ENCODE peak calls at places on chromosomes 12 and 14, in seven cellular contexts. One of them, this sample, is unnamed. For H3K4me1, the result is how much of the 10 kb centered on the place peaks cover.

GRCh38 chr12:5780536-5780935 is 164.5 kb downstream of the ANO2 start:
- DNase-seq in GM12878: no peak
- DNase-seq in A549: no peak
- DNase-seq in right lobe of liver: no peak
- DNase-seq in uterus: no peak
- DNase-seq in testis: no peak
- DNase-seq in spleen: no peak
- DNase-seq in this sample: no peak

GRCh38 chr12:94650143-94651056 is at the start of gene TMCC3:
- DNase-seq in GM12878: no peak
- DNase-seq in A549: no peak
- DNase-seq in right lobe of liver: peak
- DNase-seq in uterus: peak
- DNase-seq in testis: peak
- DNase-seq in spleen: peak
- DNase-seq in this sample: peak

GRCh38 chr12:120466560-120467315 is 2.8 kb downstream of the SRSF9 start:
- DNase-seq in GM12878: no peak
- DNase-seq in A549: peak
- DNase-seq in right lobe of liver: peak
- DNase-seq in uterus: no peak
- DNase-seq in testis: peak
- DNase-seq in spleen: no peak
- DNase-seq in this sample: peak

GRCh38 chr12:116241157-116241772 is 36.2 kb downstream of the MED13L start:
- DNase-seq in GM12878: no peak
- DNase-seq in A549: no peak
- DNase-seq in right lobe of liver: no peak
- DNase-seq in uterus: no peak
- DNase-seq in testis: no peak
- DNase-seq in spleen: no peak
- DNase-seq in this sample: no peak

GRCh38 chr12:53179694-53180269 is 740 bp upstream of the ZNF740 start:
- DNase-seq in GM12878: no peak
- DNase-seq in A549: no peak
- DNase-seq in right lobe of liver: no peak
- DNase-seq in uterus: no peak
- DNase-seq in testis: peak
- DNase-seq in spleen: no peak
- DNase-seq in this sample: peak

GRCh38 chr12:30646821-30647220 is 48.8 kb downstream of the IPO8 start:
- DNase-seq in GM12878: no peak
- DNase-seq in A549: no peak
- DNase-seq in right lobe of liver: no peak
- DNase-seq in uterus: no peak
- DNase-seq in testis: no peak
- DNase-seq in spleen: no peak
- DNase-seq in this sample: no peak

GRCh38 chr14:91885113-91885712 is 17.9 kb upstream of the TC2N start:
- DNase-seq in GM12878: no peak
- DNase-seq in A549: no peak
- DNase-seq in right lobe of liver: no peak
- DNase-seq in uterus: no peak
- DNase-seq in testis: no peak
- DNase-seq in spleen: no peak
- DNase-seq in this sample: no peak

GRCh38 chr14:22892488-22892887 is 9.5 kb downstream of the REM2 start:
- DNase-seq in GM12878: no peak
- DNase-seq in A549: no peak
- DNase-seq in right lobe of liver: no peak
- DNase-seq in uterus: no peak
- DNase-seq in testis: no peak
- DNase-seq in spleen: no peak
- DNase-seq in this sample: no peak

GRCh38 chr12:119334459-119335170 is at the start of gene CCDC60:
- DNase-seq in GM12878: no peak
- DNase-seq in A549: no peak
- DNase-seq in right lobe of liver: peak
- DNase-seq in uterus: no peak
- DNase-seq in testis: peak
- DNase-seq in spleen: no peak
- DNase-seq in this sample: no peak

GRCh38 chr12:7555752-7556151 is 52.2 kb upstream of the CD163 start:
- DNase-seq in GM12878: no peak
- DNase-seq in A549: no peak
- DNase-seq in right lobe of liver: no peak
- DNase-seq in uterus: no peak
- DNase-seq in testis: peak
- DNase-seq in spleen: no peak
- DNase-seq in this sample: no peak

GRCh38 chr12:52947738-52948423 is 1.0 kb upstream of the KRT18 start:
- DNase-seq in GM12878: no peak
- DNase-seq in A549: no peak
- DNase-seq in right lobe of liver: no peak
- DNase-seq in uterus: no peak
- DNase-seq in testis: no peak
- DNase-seq in spleen: no peak
- DNase-seq in this sample: no peak

GRCh38 chr14:74084277-74085046 is at the start of the genes ALDH6A1 and LIN52:
- DNase-seq in GM12878: peak
- DNase-seq in A549: peak
- DNase-seq in right lobe of liver: peak
- DNase-seq in uterus: peak
- DNase-seq in testis: peak
- DNase-seq in spleen: peak
- DNase-seq in this sample: peak
- TF ChIP-seq CTCF in GM12878: peak
- TF ChIP-seq CTCF in A549: no peak
- TF ChIP-seq CTCF in right lobe of liver: peak
- TF ChIP-seq CTCF in uterus: no peak
- TF ChIP-seq CTCF in testis: no peak
- TF ChIP-seq CTCF in spleen: peak
- TF ChIP-seq CTCF in this sample: no peak

DNA sequence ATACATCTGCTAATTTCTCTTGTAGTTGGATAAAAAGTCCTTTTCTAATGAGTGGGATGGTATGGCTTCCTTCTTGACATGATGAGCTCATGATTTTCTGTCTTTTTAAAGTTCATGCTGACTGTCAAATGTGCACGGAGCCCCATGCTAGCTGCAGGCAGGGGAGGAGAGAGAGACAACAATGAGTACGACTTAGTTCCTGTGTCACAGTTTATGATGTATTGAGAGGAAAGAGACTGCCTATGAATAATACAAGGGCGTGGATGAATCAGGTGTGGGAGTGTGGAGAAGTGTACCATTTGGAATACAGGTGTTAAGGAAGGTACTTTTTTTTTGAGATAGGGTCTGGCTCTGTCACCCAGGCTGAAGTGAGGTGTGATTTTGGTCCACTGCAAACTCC is 10.7 kb upstream of the TBC1D30 start:
- DNase-seq in GM12878: no peak
- DNase-seq in A549: no peak
- DNase-seq in right lobe of liver: no peak
- DNase-seq in uterus: no peak
- DNase-seq in testis: no peak
- DNase-seq in spleen: no peak
- DNase-seq in this sample: no peak
- TF ChIP-seq POLR2A in GM12878: no peak
- TF ChIP-seq POLR2A in A549: no peak
- TF ChIP-seq POLR2A in right lobe of liver: no peak
- TF ChIP-seq POLR2A in uterus: no peak
- TF ChIP-seq POLR2A in testis: no peak
- TF ChIP-seq POLR2A in spleen: no peak
- TF ChIP-seq POLR2A in this sample: no peak

GRCh38 chr12:2650261-2651060 is 144.3 kb upstream of the FKBP4 start:
- DNase-seq in GM12878: no peak
- DNase-seq in A549: no peak
- DNase-seq in right lobe of liver: no peak
- DNase-seq in uterus: peak
- DNase-seq in testis: no peak
- DNase-seq in spleen: peak
- DNase-seq in this sample: no peak

GRCh38 chr12:2648406-2648805 is 146.4 kb upstream of the FKBP4 start:
- DNase-seq in GM12878: no peak
- DNase-seq in A549: no peak
- DNase-seq in right lobe of liver: no peak
- DNase-seq in uterus: no peak
- DNase-seq in testis: no peak
- DNase-seq in spleen: peak
- DNase-seq in this sample: no peak

GRCh38 chr12:2647186-2647585 is 147.6 kb upstream of the FKBP4 start:
- DNase-seq in GM12878: no peak
- DNase-seq in A549: no peak
- DNase-seq in right lobe of liver: no peak
- DNase-seq in uterus: no peak
- DNase-seq in testis: no peak
- DNase-seq in spleen: peak
- DNase-seq in this sample: no peak

GRCh38 chr12:2651061-2651965 is 143.5 kb upstream of the FKBP4 start:
- DNase-seq in GM12878: no peak
- DNase-seq in A549: no peak
- DNase-seq in right lobe of liver: no peak
- DNase-seq in uterus: peak
- DNase-seq in testis: no peak
- DNase-seq in spleen: peak
- DNase-seq in this sample: no peak

GRCh38 chr12:2649201-2650030 is 145.4 kb upstream of the FKBP4 start:
- DNase-seq in GM12878: no peak
- DNase-seq in A549: no peak
- DNase-seq in right lobe of liver: no peak
- DNase-seq in uterus: no peak
- DNase-seq in testis: no peak
- DNase-seq in spleen: peak
- DNase-seq in this sample: no peak
- H3K4me1 ChIP-seq in GM12878: under half
- H3K4me1 ChIP-seq in A549: under half
- H3K4me1 ChIP-seq in right lobe of liver: under half
- H3K4me1 ChIP-seq in uterus: under half
- H3K4me1 ChIP-seq in testis: under half
- H3K4me1 ChIP-seq in spleen: under half
- H3K4me1 ChIP-seq in this sample: under half

GRCh38 chr14:93747102-93747501 is 41.2 kb downstream of the PRIMA1 start:
- DNase-seq in GM12878: no peak
- DNase-seq in A549: no peak
- DNase-seq in right lobe of liver: no peak
- DNase-seq in uterus: no peak
- DNase-seq in testis: no peak
- DNase-seq in spleen: no peak
- DNase-seq in this sample: no peak
- TF ChIP-seq CTCF in GM12878: no peak
- TF ChIP-seq CTCF in A549: no peak
- TF ChIP-seq CTCF in right lobe of liver: no peak
- TF ChIP-seq CTCF in uterus: no peak
- TF ChIP-seq CTCF in testis: no peak
- TF ChIP-seq CTCF in spleen: no peak
- TF ChIP-seq CTCF in this sample: no peak

GRCh38 chr14:51087024-51087423 is 7.9 kb downstream of the TRIM9 start:
- DNase-seq in GM12878: no peak
- DNase-seq in A549: peak
- DNase-seq in right lobe of liver: no peak
- DNase-seq in uterus: peak
- DNase-seq in testis: no peak
- DNase-seq in spleen: no peak
- DNase-seq in this sample: no peak
- TF ChIP-seq POLR2A in GM12878: no peak
- TF ChIP-seq POLR2A in A549: no peak
- TF ChIP-seq POLR2A in right lobe of liver: no peak
- TF ChIP-seq POLR2A in uterus: no peak
- TF ChIP-seq POLR2A in testis: no peak
- TF ChIP-seq POLR2A in spleen: no peak
- TF ChIP-seq POLR2A in this sample: no peak

GRCh38 chr14:70735043-70735442 is 74.3 kb downstream of the MAP3K9 start:
- DNase-seq in GM12878: no peak
- DNase-seq in A549: no peak
- DNase-seq in right lobe of liver: no peak
- DNase-seq in uterus: no peak
- DNase-seq in testis: no peak
- DNase-seq in spleen: no peak
- DNase-seq in this sample: no peak
- H3K4me1 ChIP-seq in GM12878: under half
- H3K4me1 ChIP-seq in A549: under half
- H3K4me1 ChIP-seq in right lobe of liver: under half
- H3K4me1 ChIP-seq in uterus: under half
- H3K4me1 ChIP-seq in testis: under half
- H3K4me1 ChIP-seq in spleen: under half
- H3K4me1 ChIP-seq in this sample: under half

GRCh38 chr14:65356327-65356836 is 56.1 kb upstream of the FUT8 start:
- DNase-seq in GM12878: no peak
- DNase-seq in A549: peak
- DNase-seq in right lobe of liver: no peak
- DNase-seq in uterus: no peak
- DNase-seq in testis: no peak
- DNase-seq in spleen: no peak
- DNase-seq in this sample: no peak
- TF ChIP-seq CTCF in GM12878: no peak
- TF ChIP-seq CTCF in A549: no peak
- TF ChIP-seq CTCF in right lobe of liver: no peak
- TF ChIP-seq CTCF in uterus: no peak
- TF ChIP-seq CTCF in testis: no peak
- TF ChIP-seq CTCF in spleen: no peak
- TF ChIP-seq CTCF in this sample: no peak

GRCh38 chr14:77763978-77764377 is 3.0 kb upstream of the SNW1 start:
- DNase-seq in GM12878: no peak
- DNase-seq in A549: no peak
- DNase-seq in right lobe of liver: no peak
- DNase-seq in uterus: no peak
- DNase-seq in testis: no peak
- DNase-seq in spleen: no peak
- DNase-seq in this sample: no peak

GRCh38 chr14:77763316-77763715 is 2.4 kb upstream of the SNW1 start:
- DNase-seq in GM12878: no peak
- DNase-seq in A549: no peak
- DNase-seq in right lobe of liver: no peak
- DNase-seq in uterus: no peak
- DNase-seq in testis: no peak
- DNase-seq in spleen: no peak
- DNase-seq in this sample: no peak

GRCh38 chr14:77760381-77761204 is at the start of gene SNW1:
- DNase-seq in GM12878: no peak
- DNase-seq in A549: peak
- DNase-seq in right lobe of liver: peak
- DNase-seq in uterus: peak
- DNase-seq in testis: peak
- DNase-seq in spleen: peak
- DNase-seq in this sample: peak

DNA sequence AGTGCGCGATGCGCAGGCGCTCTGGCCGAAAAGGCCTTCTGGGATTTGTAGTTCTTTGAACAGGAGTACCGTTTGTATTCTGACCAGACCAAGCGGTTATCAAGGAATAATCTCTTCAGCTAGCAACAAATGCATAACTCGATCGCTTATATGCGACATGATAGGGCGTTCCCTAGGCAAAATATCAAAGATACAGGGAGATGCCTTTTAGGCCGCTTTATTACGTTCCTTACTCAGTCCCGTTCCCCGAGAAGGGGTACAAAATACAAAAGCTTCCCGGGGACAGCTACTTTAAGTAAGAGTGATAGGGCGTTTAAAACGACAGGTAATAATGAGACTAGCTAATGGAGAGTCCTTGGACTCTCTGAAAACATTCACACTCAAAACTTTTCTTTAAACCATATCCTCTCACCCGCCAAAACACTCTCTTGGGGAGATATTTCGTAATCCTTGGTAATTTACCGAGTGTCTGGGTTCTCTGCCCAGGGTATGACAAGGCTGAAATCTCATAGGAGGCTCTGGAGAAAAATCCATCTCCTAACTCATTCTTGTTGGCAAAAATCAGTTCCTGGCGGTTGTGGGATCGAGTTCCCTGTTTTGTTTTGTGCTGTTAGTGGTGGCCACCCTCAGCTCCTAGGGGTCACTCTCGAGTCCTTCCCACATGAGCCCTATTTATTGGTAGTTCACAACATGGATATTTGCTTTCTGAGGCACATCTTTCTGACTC is 412 bp upstream of the SNW1 start:
- DNase-seq in GM12878: peak
- DNase-seq in A549: peak
- DNase-seq in right lobe of liver: peak
- DNase-seq in uterus: peak
- DNase-seq in testis: peak
- DNase-seq in spleen: no peak
- DNase-seq in this sample: peak
- TF ChIP-seq POLR2A in GM12878: no peak
- TF ChIP-seq POLR2A in A549: no peak
- TF ChIP-seq POLR2A in right lobe of liver: no peak
- TF ChIP-seq POLR2A in uterus: no peak
- TF ChIP-seq POLR2A in testis: no peak
- TF ChIP-seq POLR2A in spleen: no peak
- TF ChIP-seq POLR2A in this sample: no peak

This sample was measured in heart left ventricle.